ENCODE peak calls at places on chromosomes 5 and 9, in seven cellular contexts. X, Z, L, Y, G, K and R are unnamed samples.

GRCh38 chr5:179906795-179907569 is 715 bp downstream of the TBC1D9B start:
- DNase-seq in X (no peak), Z (peak), L (peak), Y (no peak), G (peak), K (peak), R (peak)

GRCh38 chr5:35136386-35136785 is 88.6 kb upstream of the AGXT2 start:
- DNase-seq in X (peak), Z (no peak), L (peak), Y (no peak), G (no peak), K (no peak), R (peak)

GRCh38 chr9:126532019-126532462 is 81.7 kb upstream of the LMX1B start:
- DNase-seq in X (no peak), Z (no peak), L (peak), Y (no peak), G (no peak), K (no peak), R (peak)

GRCh38 chr5:63961598-63962161 is 565 bp downstream of the HTR1A start:
- DNase-seq in X (no peak), Z (no peak), L (no peak), Y (no peak), G (no peak), K (no peak), R (no peak)

GRCh38 chr5:1743769-1744085 is 55.9 kb downstream of the MRPL36 start:
- DNase-seq in X (no peak), Z (no peak), L (no peak), Y (no peak), G (no peak), K (no peak), R (no peak)

GRCh38 chr5:71922584-71923106 is 184.6 kb upstream of the MAP1B start:
- DNase-seq in X (peak), Z (no peak), L (peak), Y (no peak), G (no peak), K (no peak), R (peak)

GRCh38 chr9:125593581-125593980 is 113.4 kb downstream of the MAPKAP1 start:
- DNase-seq in X (no peak), Z (no peak), L (peak), Y (no peak), G (no peak), K (no peak), R (no peak)

GRCh38 chr5:21918451-21918850 is 934.7 kb downstream of the CDH12 start:
- DNase-seq in X (no peak), Z (no peak), L (no peak), Y (no peak), G (no peak), K (no peak), R (no peak)

GRCh38 chr5:1437452-1437851 is 7.8 kb downstream of the SLC6A3 start:
- DNase-seq in X (peak), Z (no peak), L (peak), Y (no peak), G (peak), K (peak), R (peak)

GRCh38 chr5:75837258-75837841 is 120.1 kb upstream of the POC5 start:
- DNase-seq in X (no peak), Z (no peak), L (no peak), Y (no peak), G (no peak), K (no peak), R (no peak)

DNA sequence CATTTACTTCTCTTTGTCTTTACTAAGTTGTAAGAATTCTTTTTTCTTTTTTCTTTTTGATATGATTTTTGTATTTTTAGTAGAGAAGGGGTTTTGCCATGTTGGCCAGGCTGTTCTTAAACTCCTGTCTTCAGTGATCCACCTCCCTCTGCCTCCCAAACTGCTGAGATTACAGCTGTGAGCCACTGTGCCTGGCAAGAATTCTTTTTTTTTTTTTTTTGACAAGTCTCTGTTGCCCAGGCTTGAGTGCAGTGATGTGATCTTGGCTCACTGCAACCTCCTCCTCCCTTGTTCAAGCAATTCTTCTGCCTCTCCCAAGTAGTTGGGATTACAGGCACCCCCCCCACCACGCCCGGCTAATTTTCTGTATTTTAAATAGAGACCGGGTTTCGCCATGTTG is 9.9 kb downstream of the NPM1 start:
- DNase-seq in X (no peak), Z (no peak), L (no peak), Y (no peak), G (no peak), K (no peak), R (no peak)
- H3K4me3 ChIP-seq in X (no peak), Z (no peak), L (no peak), Y (no peak), G (no peak), K (no peak), R (no peak)

DNA sequence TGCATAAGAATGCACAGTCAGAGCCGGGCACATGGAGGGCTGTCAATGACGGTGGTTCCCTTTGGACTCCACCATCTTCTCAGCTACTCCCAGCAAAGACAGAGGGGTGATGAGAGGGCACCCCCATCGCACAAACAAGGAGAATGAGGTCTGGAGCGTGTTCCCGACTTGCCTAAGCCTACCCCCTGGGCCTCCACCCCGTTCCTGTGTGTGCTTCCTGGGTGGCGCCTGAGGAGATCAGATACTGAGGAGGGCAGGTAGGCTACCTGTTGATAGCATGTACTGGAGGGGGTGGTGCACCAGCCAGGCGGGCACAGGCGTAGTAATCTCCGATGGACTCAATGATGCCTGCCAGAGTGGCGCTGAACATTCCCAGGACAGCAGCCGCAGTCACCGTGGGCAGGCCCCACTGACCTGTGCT is 4.1 kb downstream of the SLC23A1 start:
- DNase-seq in X (no peak), Z (no peak), L (no peak), Y (no peak), G (peak), K (no peak), R (no peak)
- H3K4me3 ChIP-seq in X (no peak), Z (no peak), L (no peak), Y (no peak), G (no peak), K (no peak), R (no peak)

GRCh38 chr5:33212439-33212838 is 228.3 kb upstream of the TARS1 start:
- DNase-seq in X (no peak), Z (no peak), L (no peak), Y (no peak), G (no peak), K (no peak), R (no peak)
- H3K4me3 ChIP-seq in X (no peak), Z (no peak), L (no peak), Y (no peak), G (no peak), K (no peak), R (no peak)

GRCh38 chr9:87795178-87795577 is 69.3 kb downstream of the CTSL start:
- DNase-seq in X (no peak), Z (no peak), L (no peak), Y (no peak), G (no peak), K (peak), R (no peak)

GRCh38 chr9:87798276-87798833 is 72.4 kb downstream of the CTSL start:
- DNase-seq in X (peak), Z (no peak), L (peak), Y (no peak), G (no peak), K (no peak), R (no peak)

GRCh38 chr9:87792831-87793288 is 66.9 kb downstream of the CTSL start:
- DNase-seq in X (peak), Z (no peak), L (peak), Y (peak), G (peak), K (peak), R (peak)

GRCh38 chr9:87796232-87796631 is 70.3 kb downstream of the CTSL start:
- DNase-seq in X (no peak), Z (no peak), L (peak), Y (no peak), G (no peak), K (peak), R (no peak)

DNA sequence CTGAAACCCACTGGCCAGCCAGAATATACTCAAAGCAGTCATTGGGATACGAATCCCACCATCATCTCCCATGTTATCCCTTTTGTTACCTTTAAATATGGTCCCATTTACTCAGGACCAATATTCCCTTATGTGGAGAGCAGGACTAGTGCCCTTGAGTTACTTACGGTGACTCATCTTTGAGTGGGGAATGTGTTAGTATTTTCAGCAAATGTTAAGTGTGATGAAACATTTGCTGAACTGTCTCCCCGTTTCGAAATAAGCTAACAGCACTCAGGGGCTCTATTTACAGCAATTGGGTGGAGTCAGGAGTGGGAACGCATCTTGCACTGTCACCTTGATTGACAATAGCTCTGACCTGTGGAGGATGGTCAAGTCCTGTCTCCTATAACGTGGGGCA is 67.4 kb downstream of the CTSL start:
- DNase-seq in X (peak), Z (no peak), L (peak), Y (no peak), G (no peak), K (peak), R (peak)
- H3K4me3 ChIP-seq in X (peak), Z (no peak), L (peak), Y (no peak), G (no peak), K (no peak), R (no peak)

DNA sequence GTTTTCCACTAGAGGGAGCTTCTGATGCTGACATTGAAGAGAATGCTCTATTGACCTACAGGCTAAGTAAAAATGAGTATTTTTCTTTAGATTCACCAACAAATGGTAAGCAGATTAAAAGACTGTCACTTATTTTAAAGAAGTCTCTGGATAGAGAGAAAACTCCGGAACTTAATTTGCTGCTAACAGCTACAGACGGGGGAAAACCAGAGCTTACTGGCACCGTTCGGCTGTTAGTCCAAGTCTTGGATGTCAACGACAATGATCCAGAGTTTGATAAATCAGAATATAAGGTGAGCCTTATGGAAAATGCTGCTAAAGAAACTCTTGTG is 764 bp downstream of the PCDHA11 start:
- DNase-seq in X (no peak), Z (no peak), L (no peak), Y (no peak), G (no peak), K (no peak), R (no peak)
- H3K4me3 ChIP-seq in X (no peak), Z (no peak), L (no peak), Y (no peak), G (no peak), K (no peak), R (no peak)

GRCh38 chr5:56649569-56649968 is 165.8 kb upstream of the MAP3K1 start:
- DNase-seq in X (no peak), Z (no peak), L (peak), Y (no peak), G (no peak), K (no peak), R (peak)
- H3K4me3 ChIP-seq in X (no peak), Z (no peak), L (no peak), Y (no peak), G (no peak), K (no peak), R (no peak)

DNA sequence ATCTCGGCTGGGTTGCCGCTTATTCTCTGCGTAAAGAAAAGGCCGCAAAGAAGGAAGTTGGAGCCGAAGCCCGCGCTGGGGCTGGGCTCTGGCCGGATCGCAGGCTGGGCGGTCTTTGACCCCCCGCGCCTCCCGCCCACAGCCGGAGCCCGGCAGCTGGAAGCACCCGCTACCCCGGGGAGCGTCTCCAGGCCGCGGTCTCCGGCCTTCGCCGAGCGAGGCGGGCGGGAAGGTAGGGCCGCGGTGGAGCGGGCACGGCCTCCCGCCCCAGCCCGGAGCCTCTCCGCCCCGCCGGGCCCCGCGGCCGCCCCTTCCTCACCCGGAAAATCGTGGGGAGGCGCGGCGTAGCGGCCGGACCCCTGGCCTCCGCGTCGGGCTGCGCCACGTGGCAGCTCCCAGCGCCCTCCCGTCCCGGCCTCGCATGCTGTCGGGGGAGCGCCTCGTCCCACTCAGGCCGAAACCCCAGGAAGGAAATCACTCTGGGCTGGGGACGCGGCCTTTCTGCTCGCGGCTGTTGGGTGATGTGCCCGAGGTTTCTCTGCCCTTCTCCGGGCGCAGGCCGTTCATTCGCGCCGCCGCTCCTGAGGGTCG is 11.9 kb downstream of the FOXD1 start:
- DNase-seq in X (no peak), Z (no peak), L (no peak), Y (no peak), G (no peak), K (no peak), R (no peak)
- H3K4me3 ChIP-seq in X (no peak), Z (no peak), L (no peak), Y (no peak), G (peak), K (peak), R (no peak)

GRCh38 chr9:34576943-34577634 is 12.4 kb downstream of the CNTFR start:
- DNase-seq in X (no peak), Z (no peak), L (no peak), Y (no peak), G (no peak), K (peak), R (no peak)
- H3K4me3 ChIP-seq in X (no peak), Z (no peak), L (no peak), Y (no peak), G (no peak), K (no peak), R (no peak)

GRCh38 chr5:68345166-68345565 is 129.6 kb downstream of the PIK3R1 start:
- DNase-seq in X (no peak), Z (no peak), L (no peak), Y (no peak), G (no peak), K (peak), R (peak)

GRCh38 chr5:68345595-68345994 is 130.0 kb downstream of the PIK3R1 start:
- DNase-seq in X (no peak), Z (no peak), L (no peak), Y (no peak), G (no peak), K (peak), R (no peak)

GRCh38 chr5:68343421-68343826 is 127.9 kb downstream of the PIK3R1 start:
- DNase-seq in X (peak), Z (no peak), L (peak), Y (peak), G (no peak), K (peak), R (peak)

GRCh38 chr5:68342693-68343092 is 127.1 kb downstream of the PIK3R1 start:
- DNase-seq in X (no peak), Z (no peak), L (no peak), Y (no peak), G (no peak), K (no peak), R (no peak)

GRCh38 chr5:68344447-68345111 is 129.0 kb downstream of the PIK3R1 start:
- DNase-seq in X (peak), Z (no peak), L (peak), Y (no peak), G (no peak), K (peak), R (peak)
- H3K4me3 ChIP-seq in X (no peak), Z (no peak), L (no peak), Y (no peak), G (no peak), K (no peak), R (no peak)

GRCh38 chr9:131543141-131543540 is 2.2 kb upstream of the PRRT1B start:
- DNase-seq in X (no peak), Z (no peak), L (no peak), Y (no peak), G (no peak), K (no peak), R (no peak)

GRCh38 chr9:131552030-131552429 is 6.7 kb downstream of the PRRT1B start:
- DNase-seq in X (no peak), Z (no peak), L (no peak), Y (no peak), G (no peak), K (no peak), R (no peak)

GRCh38 chr9:131545786-131546335 is 538 bp downstream of the PRRT1B start:
- DNase-seq in X (no peak), Z (no peak), L (no peak), Y (no peak), G (no peak), K (no peak), R (no peak)

GRCh38 chr9:131545003-131545785 is at the start of gene PRRT1B:
- DNase-seq in X (peak), Z (no peak), L (no peak), Y (no peak), G (peak), K (no peak), R (no peak)

GRCh38 chr9:131546336-131547084 is 1.2 kb downstream of the PRRT1B start:
- DNase-seq in X (no peak), Z (no peak), L (peak), Y (no peak), G (no peak), K (peak), R (no peak)
- H3K4me3 ChIP-seq in X (peak), Z (peak), L (peak), Y (no peak), G (peak), K (no peak), R (peak)